ENCODE peak calls at places on chromosomes 13 and 19, in seven cellular contexts. D is OCI-LY7, M is glutamatergic neuron, Y is brain microvascular endothelial cell, A is HepG2, R is IMR-90, S is progenitor cell of endocrine pancreas. J is an unnamed sample.

GRCh38 chr13:100130092-100130491 is 41.2 kb downstream of the PCCA start:
- DNase-seq in D (no peak), M (no peak), Y (no peak), A (no peak), R (no peak), S (no peak), J (no peak)

GRCh38 chr19:41705393-41706174 is 2.8 kb upstream of the CEACAM5 start:
- DNase-seq in D (peak; percentile 13), M (no peak), Y (no peak), A (no peak), R (no peak), S (no peak), J (peak; percentile 16)

GRCh38 chr13:110624766-110625756 is 9.7 kb downstream of the NAXD start:
- DNase-seq in D (no peak), M (no peak), Y (no peak), A (no peak), R (no peak), S (no peak), J (no peak)

GRCh38 chr19:49684983-49685553 is 4.3 kb upstream of the ADM5 start:
- DNase-seq in D (no peak), M (no peak), Y (no peak), A (no peak), R (no peak), S (no peak), J (no peak)

GRCh38 chr13:48631441-48631840 is 22.3 kb upstream of the CYSLTR2 start:
- DNase-seq in D (no peak), M (no peak), Y (no peak), A (no peak), R (no peak), S (no peak), J (no peak)

GRCh38 chr13:25882732-25883357 is 169.0 kb downstream of the SHISA2 start:
- DNase-seq in D (no peak), M (no peak), Y (no peak), A (no peak), R (no peak), S (no peak), J (no peak)

GRCh38 chr19:54465367-54466109 is 2.0 kb upstream of the LENG9 start:
- DNase-seq in D (no peak), M (no peak), Y (no peak), A (no peak), R (no peak), S (no peak), J (no peak)

GRCh38 chr13:50691176-50691681 is 152.3 kb downstream of the DLEU7 start:
- DNase-seq in D (no peak), M (no peak), Y (peak; percentile 31), A (no peak), R (no peak), S (no peak), J (no peak)

GRCh38 chr19:17671906-17672305 is 16.2 kb downstream of the UNC13A start:
- DNase-seq in D (peak; percentile 63), M (no peak), Y (peak; percentile 55), A (peak; percentile 24), R (peak; percentile 37), S (no peak), J (no peak)

GRCh38 chr13:113832204-113832603 is 31.7 kb downstream of the GAS6 start:
- DNase-seq in D (no peak), M (peak; percentile 27), Y (no peak), A (no peak), R (no peak), S (no peak), J (no peak)

GRCh38 chr13:48333976-48334375 is 30.4 kb downstream of the RB1 start:
- DNase-seq in D (no peak), M (no peak), Y (no peak), A (no peak), R (peak; percentile 36), S (no peak), J (no peak)

GRCh38 chr13:30431269-30431950 is 9.1 kb downstream of the UBE2L5 start:
- DNase-seq in D (no peak), M (no peak), Y (no peak), A (no peak), R (peak; percentile 8), S (no peak), J (no peak)

GRCh38 chr19:46882034-46882433 is 21.2 kb downstream of the ARHGAP35 start:
- DNase-seq in D (no peak), M (no peak), Y (no peak), A (no peak), R (no peak), S (no peak), J (no peak)

GRCh38 chr13:107937841-107938240 is 277.5 kb downstream of the LIG4 start:
- DNase-seq in D (no peak), M (no peak), Y (no peak), A (no peak), R (peak; percentile 0), S (no peak), J (no peak)

GRCh38 chr13:107941345-107942029 is 273.8 kb downstream of the LIG4 start:
- DNase-seq in D (no peak), M (no peak), Y (no peak), A (no peak), R (no peak), S (no peak), J (no peak)

DNA sequence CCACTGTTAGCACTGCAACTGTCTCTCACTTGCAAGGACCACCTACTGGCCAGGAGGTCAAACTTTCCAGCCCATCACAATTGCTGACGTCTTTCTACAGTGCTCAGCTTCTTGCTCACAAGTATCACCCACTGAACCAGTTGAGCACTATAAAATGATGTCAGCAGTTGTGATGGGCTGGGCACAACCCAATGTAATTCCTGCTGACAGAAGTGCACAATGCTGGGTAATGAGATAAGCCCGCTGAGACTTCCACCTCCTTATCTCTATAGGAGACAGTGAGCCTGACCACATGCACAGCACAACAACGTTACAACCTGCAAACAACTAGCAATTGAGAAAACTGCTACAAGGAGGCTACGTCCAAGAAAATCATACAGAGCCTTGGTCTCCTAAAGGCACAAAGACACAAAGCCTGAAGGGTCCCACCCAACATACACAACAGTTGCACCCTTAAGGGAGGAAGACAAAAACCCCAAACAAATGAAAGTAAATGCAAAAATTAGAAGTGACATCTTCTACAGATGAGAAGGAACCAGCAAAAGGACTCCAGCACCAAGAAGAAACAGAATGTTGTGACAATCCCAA is 273.2 kb downstream of the LIG4 start:
- DNase-seq in D (no peak), M (no peak), Y (no peak), A (no peak), R (no peak), S (no peak), J (no peak)
- TF ChIP-seq CTCF in D (no peak), M (no peak), Y (no peak), A (no peak), R (no peak), S (no peak), J (no peak)

DNA sequence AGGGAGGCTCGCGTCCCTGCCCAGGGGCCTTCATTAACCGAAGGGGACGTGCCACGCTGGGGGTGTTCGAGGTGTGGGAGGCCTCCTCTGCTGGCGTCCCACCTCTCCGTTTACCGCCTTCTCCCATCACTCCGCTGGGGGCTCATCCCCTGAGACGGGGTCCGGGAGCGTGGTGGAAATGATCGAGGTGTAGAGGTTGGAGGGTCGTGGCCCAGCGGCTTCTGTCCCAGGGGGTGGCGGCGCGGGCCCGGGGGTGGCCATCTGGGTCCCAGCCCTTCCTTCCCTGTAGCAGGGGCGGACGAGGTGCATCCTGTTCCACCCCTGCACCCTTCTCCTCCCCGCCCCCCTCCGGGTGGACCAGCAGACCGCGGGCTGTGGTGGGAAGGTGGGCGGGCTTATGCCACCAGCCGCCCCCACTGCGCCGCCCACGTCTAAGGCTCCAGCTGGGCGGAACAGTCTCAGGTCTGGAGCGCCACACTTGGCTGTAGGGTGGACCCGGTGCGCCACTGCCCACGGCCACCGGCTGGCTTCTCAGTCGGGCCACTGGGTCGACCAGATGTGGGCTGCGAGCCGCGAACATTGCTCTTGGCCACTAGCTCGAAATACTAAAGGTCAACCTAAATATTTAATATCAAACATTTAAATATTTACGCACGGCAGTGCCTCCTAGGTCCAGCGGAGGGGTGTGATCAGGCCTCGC is 69.5 kb downstream of the ZNF723 start:
- DNase-seq in D (no peak), M (no peak), Y (no peak), A (no peak), R (no peak), S (no peak), J (no peak)
- TF ChIP-seq CTCF in D (no peak), M (no peak), Y (no peak), A (no peak), R (no peak), S (no peak), J (no peak)

DNA sequence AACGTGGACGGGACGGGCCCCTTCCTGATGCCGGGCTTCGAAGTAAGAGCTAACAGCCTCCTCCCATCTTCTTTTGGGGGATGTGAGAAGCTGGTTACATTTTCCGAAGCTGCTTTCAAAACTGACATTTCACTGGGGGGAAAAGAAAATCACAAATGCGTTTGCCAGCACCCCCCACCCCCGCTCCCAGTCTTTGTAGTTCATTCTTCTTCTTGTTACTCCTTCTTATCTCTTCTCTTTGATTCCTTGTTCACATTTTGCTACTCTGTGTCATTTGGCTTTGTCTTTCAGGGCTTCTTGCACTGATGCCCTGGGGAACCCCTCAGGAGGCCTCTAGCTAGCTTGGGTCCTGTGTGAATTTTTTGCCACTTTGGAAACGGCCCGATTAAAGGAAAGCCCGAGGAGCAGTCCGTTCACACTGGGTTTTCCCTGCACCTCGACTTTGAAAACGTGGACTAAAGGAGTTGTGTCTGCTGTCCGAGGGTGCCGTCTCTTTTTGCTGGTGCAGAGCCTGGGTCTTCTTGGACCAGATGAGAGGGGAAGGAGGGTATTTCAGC is 1.3 kb downstream of the CARM1 start:
- DNase-seq in D (no peak), M (no peak), Y (no peak), A (no peak), R (no peak), S (no peak), J (no peak)
- TF ChIP-seq CTCF in D (peak; percentile 11), M (no peak), Y (no peak), A (no peak), R (no peak), S (no peak), J (no peak)

GRCh38 chr19:52535831-52536800 is 8.6 kb downstream of the ZNF808 start:
- DNase-seq in D (peak; percentile 92), M (peak; percentile 97), Y (peak; percentile 66), A (no peak), R (peak; percentile 61), S (peak; percentile 79), J (peak; percentile 86)
- TF ChIP-seq CTCF in D (no peak), M (peak; percentile 61), Y (peak; percentile 19), A (no peak), R (no peak), S (peak; percentile 35), J (no peak)

GRCh38 chr19:29872224-29872731 is 60.5 kb downstream of the CCNE1 start:
- DNase-seq in D (no peak), M (peak; percentile 41), Y (no peak), A (no peak), R (no peak), S (no peak), J (no peak)
- TF ChIP-seq CTCF in D (no peak), M (no peak), Y (peak; percentile 38), A (no peak), R (peak; percentile 6), S (peak; percentile 39), J (no peak)

GRCh38 chr19:29084266-29084665 is 128.7 kb downstream of the UQCRFS1 start:
- DNase-seq in D (peak; percentile 4), M (peak; percentile 51), Y (no peak), A (no peak), R (no peak), S (peak; percentile 19), J (no peak)
- TF ChIP-seq CTCF in D (peak; percentile 54), M (peak; percentile 64), Y (no peak), A (peak; percentile 43), R (peak; percentile 33), S (peak; percentile 61), J (no peak)

GRCh38 chr13:53743906-53744305 is 715.3 kb downstream of the OLFM4 start:
- DNase-seq in D (no peak), M (no peak), Y (no peak), A (no peak), R (no peak), S (no peak), J (no peak)
- TF ChIP-seq CTCF in D (no peak), M (no peak), Y (no peak), A (no peak), R (no peak), S (no peak), J (no peak)